ENCODE peak calls at places on chromosomes 13 and 19, in four cellular contexts. M, V, I and R are unnamed samples.

GRCh38 chr19:14837391-14837790 is 2.4 kb upstream of the OR7A5 start:
- DNase-seq in M (no peak), V (no peak), I (no peak), R (no peak)

GRCh38 chr13:40438022-40438692 is 228.3 kb downstream of the FOXO1 start:
- DNase-seq in M (no peak), V (no peak), I (no peak), R (no peak)

GRCh38 chr19:32674153-32674958 is 624 bp downstream of the ANKRD27 start:
- DNase-seq in M (no peak), V (no peak), I (no peak), R (no peak)

GRCh38 chr13:41463823-41464602 is 6.7 kb downstream of the RGCC start:
- DNase-seq in M (no peak), V (no peak), I (no peak), R (no peak)

GRCh38 chr13:41231025-41231677 is 32.2 kb downstream of the MTRF1 start:
- DNase-seq in M (no peak), V (no peak), I (no peak), R (no peak)

GRCh38 chr13:25375727-25376358 is 4.1 kb downstream of the ATP8A2 start:
- DNase-seq in M (no peak), V (peak), I (no peak), R (no peak)

GRCh38 chr13:78881746-78882145 is 222.8 kb upstream of the OBI1 start:
- DNase-seq in M (no peak), V (no peak), I (no peak), R (no peak)

GRCh38 chr13:91017031-91017668 is 330.3 kb upstream of the MIR17HG start:
- DNase-seq in M (no peak), V (peak), I (peak), R (no peak)

GRCh38 chr13:50842711-50843255 is 709 bp downstream of the DLEU7 start:
- DNase-seq in M (no peak), V (peak), I (no peak), R (no peak)

GRCh38 chr19:21566073-21566472 is 60.7 kb downstream of the ZNF429 start:
- DNase-seq in M (peak), V (no peak), I (no peak), R (no peak)

GRCh38 chr13:36057041-36057440 is 74.1 kb downstream of the DCLK1 start:
- DNase-seq in M (no peak), V (no peak), I (no peak), R (no peak)

GRCh38 chr19:21750586-21751128 is 16.7 kb downstream of the ZNF100 start:
- DNase-seq in M (no peak), V (no peak), I (no peak), R (no peak)